ENCODE peak calls at places on chromosomes 11 and 22, in six cellular contexts. One of them, this sample, is unnamed.

GRCh38 chr11:100939581-100939980 is 190.0 kb downstream of the PGR start:
- DNase-seq in AG10803: peak
- DNase-seq in GOT3: no peak
- DNase-seq in left ventricle myocardium inferior: no peak
- DNase-seq in glomerular endothelial cell: no peak
- DNase-seq in heart right ventricle: peak
- DNase-seq in this sample: no peak

GRCh38 chr11:121936781-121937447 is 179.1 kb downstream of the BLID start:
- DNase-seq in glomerular endothelial cell: no peak
- DNase-seq in left ventricle myocardium inferior: no peak
- DNase-seq in heart right ventricle: no peak
- DNase-seq in GOT3: no peak
- DNase-seq in AG10803: peak
- DNase-seq in this sample: no peak

GRCh38 chr22:44764974-44765373 is 12.6 kb downstream of the ARHGAP8 start:
- DNase-seq in heart right ventricle: no peak
- DNase-seq in AG10803: no peak
- DNase-seq in left ventricle myocardium inferior: no peak
- DNase-seq in GOT3: no peak
- DNase-seq in glomerular endothelial cell: no peak
- DNase-seq in this sample: no peak

GRCh38 chr11:104541706-104542105 is 356.6 kb downstream of the CASP12 start:
- DNase-seq in heart right ventricle: no peak
- DNase-seq in left ventricle myocardium inferior: no peak
- DNase-seq in glomerular endothelial cell: no peak
- DNase-seq in AG10803: no peak
- DNase-seq in GOT3: no peak
- DNase-seq in this sample: no peak

GRCh38 chr11:78656327-78656726 is 81.7 kb upstream of the NARS2 start:
- DNase-seq in AG10803: no peak
- DNase-seq in GOT3: no peak
- DNase-seq in left ventricle myocardium inferior: no peak
- DNase-seq in heart right ventricle: no peak
- DNase-seq in glomerular endothelial cell: no peak
- DNase-seq in this sample: no peak

GRCh38 chr11:95641506-95641905 is 148.1 kb downstream of the FAM76B start:
- DNase-seq in GOT3: no peak
- DNase-seq in left ventricle myocardium inferior: no peak
- DNase-seq in heart right ventricle: no peak
- DNase-seq in glomerular endothelial cell: no peak
- DNase-seq in AG10803: no peak
- DNase-seq in this sample: no peak

GRCh38 chr22:29108137-29108536 is 35.3 kb downstream of the KREMEN1 start:
- DNase-seq in AG10803: peak
- DNase-seq in left ventricle myocardium inferior: no peak
- DNase-seq in heart right ventricle: no peak
- DNase-seq in glomerular endothelial cell: no peak
- DNase-seq in GOT3: no peak
- DNase-seq in this sample: no peak

GRCh38 chr22:44735518-44736428 is 16.6 kb upstream of the ARHGAP8 start:
- DNase-seq in GOT3: no peak
- DNase-seq in left ventricle myocardium inferior: peak
- DNase-seq in heart right ventricle: peak
- DNase-seq in glomerular endothelial cell: no peak
- DNase-seq in AG10803: peak
- DNase-seq in this sample: peak

GRCh38 chr11:1918436-1919315 is 827 bp upstream of the TNNT3 start:
- DNase-seq in AG10803: no peak
- DNase-seq in left ventricle myocardium inferior: no peak
- DNase-seq in GOT3: no peak
- DNase-seq in heart right ventricle: no peak
- DNase-seq in glomerular endothelial cell: no peak
- DNase-seq in this sample: no peak

GRCh38 chr11:114195981-114196731 is 100.0 kb upstream of the NNMT start:
- DNase-seq in heart right ventricle: no peak
- DNase-seq in glomerular endothelial cell: no peak
- DNase-seq in left ventricle myocardium inferior: no peak
- DNase-seq in AG10803: no peak
- DNase-seq in GOT3: no peak
- DNase-seq in this sample: no peak

GRCh38 chr11:72001255-72001654 is 2.5 kb downstream of the IL18BP start:
- DNase-seq in heart right ventricle: no peak
- DNase-seq in glomerular endothelial cell: no peak
- DNase-seq in AG10803: no peak
- DNase-seq in GOT3: no peak
- DNase-seq in left ventricle myocardium inferior: no peak
- DNase-seq in this sample: no peak